ENCODE peak calls at places on chromosomes 16 and 17, in eight cellular contexts. D is AG04450; O is CD4-positive, CD25-positive, alpha-beta regulatory T cell; Z is stimulated activated naive B cell treated with anti-CD40 and anti-IgM and Interleukin-4, amounts not matched to agents 10 μg/mL and 1 μg/mL and 100 μg/mL, for 72 hours; H is T-helper 9 cell; A is activated naive CD8-positive, alpha-beta T cell treated with anti-CD3 and anti-CD28 coated beads for 36 hours; V is smooth muscle cell of the brain vasculature; P is brain pericyte. C is an unnamed sample.

GRCh38 chr16:29662729-29663019 is 373 bp upstream of the SPN start:
- DNase-seq in D (no peak), O (peak), Z (no peak), H (peak), A (peak), V (no peak), P (no peak), C (peak)

GRCh38 chr16:49663081-49664057 is 192.5 kb downstream of the ZNF423 start:
- DNase-seq in D (no peak), O (no peak), Z (no peak), H (no peak), A (no peak), V (no peak), P (no peak), C (no peak)

GRCh38 chr17:45841883-45842525 is 2.7 kb upstream of the SPPL2C start:
- DNase-seq in D (no peak), O (no peak), Z (no peak), H (no peak), A (no peak), V (no peak), P (no peak), C (no peak)

GRCh38 chr17:41912925-41913324 is 5.8 kb downstream of the ACLY start:
- DNase-seq in D (no peak), O (no peak), Z (no peak), H (no peak), A (no peak), V (no peak), P (no peak), C (no peak)

GRCh38 chr16:22670551-22670970 is 143.4 kb upstream of the HS3ST2 start:
- DNase-seq in D (no peak), O (no peak), Z (peak), H (no peak), A (peak), V (no peak), P (no peak), C (peak)

GRCh38 chr17:63838586-63839184 is 3.8 kb downstream of the SMARCD2 start:
- DNase-seq in D (no peak), O (no peak), Z (no peak), H (no peak), A (no peak), V (no peak), P (no peak), C (no peak)

GRCh38 chr17:72136692-72137550 is 16.1 kb downstream of the SOX9 start:
- DNase-seq in D (no peak), O (no peak), Z (no peak), H (no peak), A (no peak), V (no peak), P (no peak), C (no peak)

GRCh38 chr17:76385892-76386786 is 1.7 kb downstream of the SPHK1 start:
- DNase-seq in D (no peak), O (peak), Z (peak), H (peak), A (peak), V (no peak), P (peak), C (peak)

GRCh38 chr17:27296427-27296979 is 2.6 kb downstream of the WSB1 start:
- DNase-seq in D (peak), O (no peak), Z (no peak), H (no peak), A (no peak), V (no peak), P (no peak), C (no peak)

GRCh38 chr17:78884148-78884870 is 18.7 kb downstream of the CEP295NL start:
- DNase-seq in D (no peak), O (no peak), Z (no peak), H (no peak), A (no peak), V (no peak), P (no peak), C (no peak)

GRCh38 chr17:40460585-40460975 is 17.3 kb downstream of the IGFBP4 start:
- DNase-seq in D (no peak), O (no peak), Z (no peak), H (no peak), A (no peak), V (no peak), P (no peak), C (no peak)

GRCh38 chr17:51613255-51613654 is 352.9 kb downstream of the UTP18 start:
- DNase-seq in D (no peak), O (no peak), Z (no peak), H (no peak), A (no peak), V (no peak), P (no peak), C (no peak)

GRCh38 chr17:67253379-67253778 is 8.4 kb upstream of the HELZ start:
- DNase-seq in D (no peak), O (no peak), Z (no peak), H (no peak), A (no peak), V (no peak), P (no peak), C (no peak)

GRCh38 chr16:11354407-11354732 is 9.1 kb downstream of the RMI2 start:
- DNase-seq in D (no peak), O (no peak), Z (no peak), H (no peak), A (no peak), V (no peak), P (no peak), C (no peak)

GRCh38 chr16:21302454-21302853 is 24.4 kb upstream of the CRYM start:
- DNase-seq in D (no peak), O (no peak), Z (no peak), H (no peak), A (no peak), V (no peak), P (no peak), C (no peak)

GRCh38 chr17:4602041-4602440 is 17.7 kb downstream of the SMTNL2 start:
- DNase-seq in D (no peak), O (no peak), Z (no peak), H (no peak), A (no peak), V (no peak), P (no peak), C (no peak)

GRCh38 chr17:29590979-29591736 is 1.7 kb upstream of the GIT1 start:
- DNase-seq in D (no peak), O (no peak), Z (no peak), H (no peak), A (peak), V (no peak), P (no peak), C (no peak)

GRCh38 chr16:54425068-54425467 is 138.5 kb upstream of the IRX3 start:
- DNase-seq in D (no peak), O (no peak), Z (no peak), H (no peak), A (no peak), V (no peak), P (no peak), C (no peak)

GRCh38 chr17:50440172-50440837 is 14.3 kb downstream of the ACSF2 start:
- DNase-seq in D (no peak), O (no peak), Z (no peak), H (no peak), A (no peak), V (no peak), P (no peak), C (no peak)

GRCh38 chr17:269616-270514 is 82.7 kb downstream of the RPH3AL start:
- DNase-seq in D (no peak), O (no peak), Z (no peak), H (no peak), A (no peak), V (no peak), P (no peak), C (no peak)

GRCh38 chr16:53061701-53062159 is 6.9 kb downstream of the CHD9 start:
- DNase-seq in D (no peak), O (no peak), Z (peak), H (no peak), A (peak), V (no peak), P (no peak), C (no peak)

GRCh38 chr17:46178550-46179198 is 14.6 kb downstream of the KANSL1 start:
- DNase-seq in D (no peak), O (no peak), Z (no peak), H (no peak), A (no peak), V (no peak), P (no peak), C (no peak)

GRCh38 chr16:4506450-4506849 is 30.3 kb downstream of the HMOX2 start:
- DNase-seq in D (no peak), O (peak), Z (peak), H (peak), A (peak), V (no peak), P (no peak), C (peak)

GRCh38 chr17:79950711-79951110 is 85.0 kb downstream of the TBC1D16 start:
- DNase-seq in D (no peak), O (no peak), Z (no peak), H (no peak), A (no peak), V (no peak), P (no peak), C (no peak)

GRCh38 chr17:69357701-69358100 is 30.8 kb upstream of the ABCA5 start:
- DNase-seq in D (no peak), O (no peak), Z (no peak), H (no peak), A (no peak), V (no peak), P (no peak), C (no peak)

GRCh38 chr17:1460233-1460632 is 4.2 kb upstream of the CRK start:
- DNase-seq in D (no peak), O (no peak), Z (no peak), H (no peak), A (no peak), V (no peak), P (no peak), C (no peak)

GRCh38 chr16:56610017-56610608 is 1.7 kb downstream of the MT2A start:
- DNase-seq in D (no peak), O (peak), Z (no peak), H (peak), A (peak), V (no peak), P (peak), C (peak)

GRCh38 chr17:75516619-75517276 is 420 bp downstream of the TSEN54 start:
- DNase-seq in D (no peak), O (peak), Z (peak), H (no peak), A (peak), V (no peak), P (no peak), C (no peak)

GRCh38 chr17:5868916-5869475 is 201.2 kb upstream of the WSCD1 start:
- DNase-seq in D (no peak), O (no peak), Z (no peak), H (no peak), A (no peak), V (no peak), P (no peak), C (no peak)

GRCh38 chr16:1345651-1346421 is 5.8 kb downstream of the TSR3 start:
- DNase-seq in D (no peak), O (no peak), Z (no peak), H (no peak), A (no peak), V (no peak), P (no peak), C (no peak)

GRCh38 chr16:9407206-9407758 is 315.8 kb downstream of the HAPSTR1 start:
- DNase-seq in D (no peak), O (no peak), Z (no peak), H (no peak), A (no peak), V (no peak), P (no peak), C (no peak)

GRCh38 chr17:20159406-20160075 is 150.4 kb downstream of the SPECC1 start:
- DNase-seq in D (no peak), O (no peak), Z (no peak), H (no peak), A (no peak), V (no peak), P (no peak), C (no peak)

GRCh38 chr17:28497931-28498330 is 8.2 kb upstream of the FOXN1 start:
- DNase-seq in D (no peak), O (no peak), Z (no peak), H (no peak), A (no peak), V (no peak), P (no peak), C (no peak)